ENCODE peak calls at places on chromosomes 4 and X, in eight cellular contexts. Z is fibroblast of mammary gland; D is effector memory CD8-positive, alpha-beta T cell; G is NCI-H226; H is EL; O is NCI-H1105 treated with DMSO at 0.1 percent for 48 hours; K is posterior cingulate gyrus; N is activated CD8-positive, alpha-beta T cell treated with anti-CD3 and anti-CD28 coated beads for 36 hours. L is an unnamed sample.
A peak's percentile ranks its signal among the peaks of the same experiment; 100 is the strongest.

GRCh38 chrX:132094169-132094568 is 33.7 kb downstream of the FRMD7 start:
- DNase-seq in Z (peak; percentile 67), D (no peak), G (no peak), H (no peak), O (no peak), K (no peak), N (no peak), L (no peak)

GRCh38 chr4:120085705-120086104 is 19.1 kb upstream of the MAD2L1 start:
- DNase-seq in Z (peak; percentile 44), D (no peak), G (no peak), H (peak; percentile 31), O (no peak), K (no peak), N (no peak), L (no peak)

GRCh38 chrX:136199365-136199764 is 51.8 kb downstream of the MAP7D3 start:
- DNase-seq in Z (peak; percentile 77), D (no peak), G (no peak), H (no peak), O (no peak), K (no peak), N (no peak), L (peak; percentile 14)

GRCh38 chrX:103215768-103216085 is 819 bp downstream of the BEX4 start:
- DNase-seq in Z (no peak), D (no peak), G (no peak), H (no peak), O (peak; percentile 54), K (peak; percentile 83), N (no peak), L (peak; percentile 49)

GRCh38 chr4:80126435-80126834 is 53.4 kb upstream of the ANTXR2 start:
- DNase-seq in Z (no peak), D (no peak), G (no peak), H (no peak), O (no peak), K (no peak), N (no peak), L (no peak)

GRCh38 chr4:17694552-17694951 is 80.1 kb downstream of the MED28 start:
- DNase-seq in Z (no peak), D (no peak), G (no peak), H (no peak), O (no peak), K (no peak), N (no peak), L (no peak)

GRCh38 chrX:20479048-20479447 is 212.3 kb upstream of the RPS6KA3 start:
- DNase-seq in Z (no peak), D (no peak), G (no peak), H (no peak), O (no peak), K (no peak), N (no peak), L (no peak)

GRCh38 chr4:1201851-1202525 is 29.6 kb upstream of the SPON2 start:
- DNase-seq in Z (peak; percentile 98), D (peak; percentile 87), G (no peak), H (peak; percentile 67), O (no peak), K (peak; percentile 49), N (peak; percentile 92), L (no peak)

GRCh38 chr4:20684852-20685763 is 15.2 kb upstream of the PACRGL start:
- DNase-seq in Z (peak; percentile 37), D (no peak), G (no peak), H (peak; percentile 25), O (peak; percentile 15), K (no peak), N (no peak), L (peak; percentile 40)

GRCh38 chr4:128347930-128348660 is 60.5 kb upstream of the PGRMC2 start:
- DNase-seq in Z (peak; percentile 56), D (no peak), G (peak; percentile 50), H (no peak), O (no peak), K (no peak), N (no peak), L (no peak)

GRCh38 chr4:152485726-152486276 is 50.1 kb downstream of the FBXW7 start:
- DNase-seq in Z (peak; percentile 85), D (peak; percentile 30), G (no peak), H (peak; percentile 79), O (no peak), K (no peak), N (peak; percentile 45), L (no peak)

GRCh38 chr4:159206427-159206871 is 103.6 kb downstream of the RAPGEF2 start:
- DNase-seq in Z (no peak), D (no peak), G (peak; percentile 25), H (peak; percentile 74), O (no peak), K (no peak), N (peak; percentile 71), L (no peak)

GRCh38 chr4:153676984-153677383 is 7.1 kb upstream of the TLR2 start:
- DNase-seq in Z (peak; percentile 88), D (no peak), G (peak; percentile 83), H (peak; percentile 75), O (no peak), K (no peak), N (no peak), L (no peak)

GRCh38 chr4:145829629-145830395 is 108.8 kb downstream of the ZNF827 start:
- DNase-seq in Z (no peak), D (no peak), G (no peak), H (no peak), O (no peak), K (no peak), N (peak; percentile 73), L (no peak)

GRCh38 chrX:16610121-16610565 is 39.8 kb upstream of the S100G start:
- DNase-seq in Z (peak; percentile 76), D (no peak), G (no peak), H (peak; percentile 63), O (no peak), K (no peak), N (no peak), L (no peak)

GRCh38 chrX:30483996-30484395 is 93.6 kb downstream of the TASL start:
- DNase-seq in Z (no peak), D (no peak), G (no peak), H (no peak), O (no peak), K (no peak), N (no peak), L (no peak)

GRCh38 chr4:15132739-15133138 is 130.5 kb downstream of the CPEB2 start:
- DNase-seq in Z (peak; percentile 9), D (no peak), G (no peak), H (no peak), O (no peak), K (peak; percentile 94), N (no peak), L (no peak)

GRCh38 chrX:22392176-22392814 is 119.6 kb downstream of the CBLL2 start:
- DNase-seq in Z (peak; percentile 26), D (no peak), G (no peak), H (no peak), O (no peak), K (no peak), N (no peak), L (no peak)

GRCh38 chr4:117560329-117560728 is 474.0 kb upstream of the NDST3 start:
- DNase-seq in Z (peak; percentile 2), D (no peak), G (peak; percentile 17), H (peak; percentile 0), O (no peak), K (no peak), N (no peak), L (peak; percentile 2)

GRCh38 chr4:126784966-126785580 is 847.7 kb upstream of the INTU start:
- DNase-seq in Z (no peak), D (no peak), G (no peak), H (peak; percentile 25), O (no peak), K (no peak), N (no peak), L (no peak)